ENCODE peak calls at places on chromosomes 16 and 17, in nine cellular contexts. One of them, this sample, is unnamed.

GRCh38 chr17:45103269-45103795 is 29.0 kb downstream of the PLCD3 start:
- DNase-seq in CD4-positive, CD25-positive, alpha-beta regulatory T cell: no peak
- DNase-seq in HL-60: no peak
- DNase-seq in germinal center: no peak
- DNase-seq in retina: no peak
- DNase-seq in anterior cingulate cortex: no peak
- DNase-seq in stimulated activated CD4-positive, alpha-beta T cell treated with anti-CD3 and anti-CD28 coated beads, Interleukin-4, amount 100 ng/mL, for 1 hour: no peak
- DNase-seq in GM20000: no peak
- DNase-seq in H9: no peak
- DNase-seq in this sample: no peak

GRCh38 chr16:30722443-30722842 is 23.5 kb downstream of the SRCAP start:
- DNase-seq in CD4-positive, CD25-positive, alpha-beta regulatory T cell: no peak
- DNase-seq in HL-60: no peak
- DNase-seq in germinal center: no peak
- DNase-seq in retina: no peak
- DNase-seq in anterior cingulate cortex: no peak
- DNase-seq in stimulated activated CD4-positive, alpha-beta T cell treated with anti-CD3 and anti-CD28 coated beads, Interleukin-4, amount 100 ng/mL, for 1 hour: no peak
- DNase-seq in GM20000: no peak
- DNase-seq in H9: no peak
- DNase-seq in this sample: no peak

GRCh38 chr17:14805348-14805747 is 459.8 kb downstream of the PMP22 start:
- DNase-seq in CD4-positive, CD25-positive, alpha-beta regulatory T cell: no peak
- DNase-seq in HL-60: no peak
- DNase-seq in germinal center: no peak
- DNase-seq in retina: no peak
- DNase-seq in anterior cingulate cortex: no peak
- DNase-seq in stimulated activated CD4-positive, alpha-beta T cell treated with anti-CD3 and anti-CD28 coated beads, Interleukin-4, amount 100 ng/mL, for 1 hour: no peak
- DNase-seq in GM20000: no peak
- DNase-seq in H9: no peak
- DNase-seq in this sample: no peak

GRCh38 chr17:3667366-3668278 is 756 bp downstream of the TAX1BP3 start:
- DNase-seq in CD4-positive, CD25-positive, alpha-beta regulatory T cell: peak
- DNase-seq in HL-60: no peak
- DNase-seq in germinal center: peak
- DNase-seq in retina: no peak
- DNase-seq in anterior cingulate cortex: peak
- DNase-seq in stimulated activated CD4-positive, alpha-beta T cell treated with anti-CD3 and anti-CD28 coated beads, Interleukin-4, amount 100 ng/mL, for 1 hour: peak
- DNase-seq in GM20000: no peak
- DNase-seq in H9: peak
- DNase-seq in this sample: peak

GRCh38 chr17:76872221-76872873 is 4.1 kb downstream of the MGAT5B start:
- DNase-seq in CD4-positive, CD25-positive, alpha-beta regulatory T cell: no peak
- DNase-seq in HL-60: no peak
- DNase-seq in germinal center: no peak
- DNase-seq in retina: no peak
- DNase-seq in anterior cingulate cortex: no peak
- DNase-seq in stimulated activated CD4-positive, alpha-beta T cell treated with anti-CD3 and anti-CD28 coated beads, Interleukin-4, amount 100 ng/mL, for 1 hour: peak
- DNase-seq in GM20000: no peak
- DNase-seq in H9: no peak
- DNase-seq in this sample: no peak

GRCh38 chr17:41451154-41451728 is 10.5 kb upstream of the KRT38 start:
- DNase-seq in CD4-positive, CD25-positive, alpha-beta regulatory T cell: no peak
- DNase-seq in HL-60: no peak
- DNase-seq in germinal center: no peak
- DNase-seq in retina: no peak
- DNase-seq in anterior cingulate cortex: no peak
- DNase-seq in stimulated activated CD4-positive, alpha-beta T cell treated with anti-CD3 and anti-CD28 coated beads, Interleukin-4, amount 100 ng/mL, for 1 hour: no peak
- DNase-seq in GM20000: no peak
- DNase-seq in H9: no peak
- DNase-seq in this sample: no peak

GRCh38 chr17:63682441-63682840 is 17.5 kb downstream of the LIMD2 start:
- DNase-seq in CD4-positive, CD25-positive, alpha-beta regulatory T cell: no peak
- DNase-seq in HL-60: no peak
- DNase-seq in germinal center: no peak
- DNase-seq in retina: no peak
- DNase-seq in anterior cingulate cortex: no peak
- DNase-seq in stimulated activated CD4-positive, alpha-beta T cell treated with anti-CD3 and anti-CD28 coated beads, Interleukin-4, amount 100 ng/mL, for 1 hour: no peak
- DNase-seq in GM20000: no peak
- DNase-seq in H9: no peak
- DNase-seq in this sample: no peak

GRCh38 chr16:3861808-3862451 is 18.6 kb downstream of the CREBBP start:
- DNase-seq in CD4-positive, CD25-positive, alpha-beta regulatory T cell: no peak
- DNase-seq in HL-60: no peak
- DNase-seq in germinal center: no peak
- DNase-seq in retina: peak
- DNase-seq in anterior cingulate cortex: no peak
- DNase-seq in stimulated activated CD4-positive, alpha-beta T cell treated with anti-CD3 and anti-CD28 coated beads, Interleukin-4, amount 100 ng/mL, for 1 hour: no peak
- DNase-seq in GM20000: no peak
- DNase-seq in H9: no peak
- DNase-seq in this sample: no peak

GRCh38 chr17:17913695-17914332 is 58.4 kb downstream of the TOM1L2 start:
- DNase-seq in CD4-positive, CD25-positive, alpha-beta regulatory T cell: no peak
- DNase-seq in HL-60: no peak
- DNase-seq in germinal center: no peak
- DNase-seq in retina: peak
- DNase-seq in anterior cingulate cortex: no peak
- DNase-seq in stimulated activated CD4-positive, alpha-beta T cell treated with anti-CD3 and anti-CD28 coated beads, Interleukin-4, amount 100 ng/mL, for 1 hour: peak
- DNase-seq in GM20000: peak
- DNase-seq in H9: peak
- DNase-seq in this sample: no peak

GRCh38 chr17:76967762-76968161 is 99.6 kb downstream of the MGAT5B start:
- DNase-seq in CD4-positive, CD25-positive, alpha-beta regulatory T cell: no peak
- DNase-seq in HL-60: no peak
- DNase-seq in germinal center: no peak
- DNase-seq in retina: no peak
- DNase-seq in anterior cingulate cortex: no peak
- DNase-seq in stimulated activated CD4-positive, alpha-beta T cell treated with anti-CD3 and anti-CD28 coated beads, Interleukin-4, amount 100 ng/mL, for 1 hour: no peak
- DNase-seq in GM20000: no peak
- DNase-seq in H9: no peak
- DNase-seq in this sample: no peak

GRCh38 chr17:59842901-59843652 is 49.7 kb downstream of the TUBD1 start:
- DNase-seq in CD4-positive, CD25-positive, alpha-beta regulatory T cell: peak
- DNase-seq in HL-60: no peak
- DNase-seq in germinal center: no peak
- DNase-seq in retina: no peak
- DNase-seq in anterior cingulate cortex: no peak
- DNase-seq in stimulated activated CD4-positive, alpha-beta T cell treated with anti-CD3 and anti-CD28 coated beads, Interleukin-4, amount 100 ng/mL, for 1 hour: peak
- DNase-seq in GM20000: no peak
- DNase-seq in H9: peak
- DNase-seq in this sample: peak

GRCh38 chr17:4785311-4786110 is 653 bp downstream of the VMO1 start:
- DNase-seq in CD4-positive, CD25-positive, alpha-beta regulatory T cell: no peak
- DNase-seq in HL-60: no peak
- DNase-seq in germinal center: no peak
- DNase-seq in retina: peak
- DNase-seq in anterior cingulate cortex: no peak
- DNase-seq in stimulated activated CD4-positive, alpha-beta T cell treated with anti-CD3 and anti-CD28 coated beads, Interleukin-4, amount 100 ng/mL, for 1 hour: no peak
- DNase-seq in GM20000: no peak
- DNase-seq in H9: peak
- DNase-seq in this sample: no peak

GRCh38 chr17:80790981-80791742 is 200.5 kb upstream of the CHMP6 start:
- DNase-seq in CD4-positive, CD25-positive, alpha-beta regulatory T cell: peak
- DNase-seq in HL-60: no peak
- DNase-seq in germinal center: no peak
- DNase-seq in retina: peak
- DNase-seq in anterior cingulate cortex: no peak
- DNase-seq in stimulated activated CD4-positive, alpha-beta T cell treated with anti-CD3 and anti-CD28 coated beads, Interleukin-4, amount 100 ng/mL, for 1 hour: no peak
- DNase-seq in GM20000: no peak
- DNase-seq in H9: no peak
- DNase-seq in this sample: peak

GRCh38 chr17:7046127-7046724 is 2.3 kb upstream of the SLC16A11 start:
- DNase-seq in CD4-positive, CD25-positive, alpha-beta regulatory T cell: no peak
- DNase-seq in HL-60: no peak
- DNase-seq in germinal center: no peak
- DNase-seq in retina: peak
- DNase-seq in anterior cingulate cortex: no peak
- DNase-seq in stimulated activated CD4-positive, alpha-beta T cell treated with anti-CD3 and anti-CD28 coated beads, Interleukin-4, amount 100 ng/mL, for 1 hour: peak
- DNase-seq in GM20000: no peak
- DNase-seq in H9: peak
- DNase-seq in this sample: peak

GRCh38 chr17:61047517-61047916 is 352.1 kb upstream of the TBX2 start:
- DNase-seq in CD4-positive, CD25-positive, alpha-beta regulatory T cell: no peak
- DNase-seq in HL-60: no peak
- DNase-seq in germinal center: no peak
- DNase-seq in retina: no peak
- DNase-seq in anterior cingulate cortex: no peak
- DNase-seq in stimulated activated CD4-positive, alpha-beta T cell treated with anti-CD3 and anti-CD28 coated beads, Interleukin-4, amount 100 ng/mL, for 1 hour: no peak
- DNase-seq in GM20000: no peak
- DNase-seq in H9: no peak
- DNase-seq in this sample: no peak

GRCh38 chr16:22898874-22899348 is 84.9 kb downstream of the HS3ST2 start:
- DNase-seq in CD4-positive, CD25-positive, alpha-beta regulatory T cell: no peak
- DNase-seq in HL-60: peak
- DNase-seq in germinal center: peak
- DNase-seq in retina: peak
- DNase-seq in anterior cingulate cortex: peak
- DNase-seq in stimulated activated CD4-positive, alpha-beta T cell treated with anti-CD3 and anti-CD28 coated beads, Interleukin-4, amount 100 ng/mL, for 1 hour: peak
- DNase-seq in GM20000: peak
- DNase-seq in H9: peak
- DNase-seq in this sample: peak

GRCh38 chr16:71565812-71566700 is 10.8 kb downstream of the TAT start:
- DNase-seq in CD4-positive, CD25-positive, alpha-beta regulatory T cell: no peak
- DNase-seq in HL-60: no peak
- DNase-seq in germinal center: no peak
- DNase-seq in retina: no peak
- DNase-seq in anterior cingulate cortex: no peak
- DNase-seq in stimulated activated CD4-positive, alpha-beta T cell treated with anti-CD3 and anti-CD28 coated beads, Interleukin-4, amount 100 ng/mL, for 1 hour: no peak
- DNase-seq in GM20000: no peak
- DNase-seq in H9: no peak
- DNase-seq in this sample: no peak

GRCh38 chr16:60655514-60656153 is 1380.6 kb downstream of the CDH8 start:
- DNase-seq in CD4-positive, CD25-positive, alpha-beta regulatory T cell: no peak
- DNase-seq in HL-60: no peak
- DNase-seq in germinal center: no peak
- DNase-seq in retina: no peak
- DNase-seq in anterior cingulate cortex: no peak
- DNase-seq in stimulated activated CD4-positive, alpha-beta T cell treated with anti-CD3 and anti-CD28 coated beads, Interleukin-4, amount 100 ng/mL, for 1 hour: no peak
- DNase-seq in GM20000: no peak
- DNase-seq in H9: no peak
- DNase-seq in this sample: no peak

GRCh38 chr16:96935-97381 is 18.9 kb downstream of the MPG start:
- DNase-seq in CD4-positive, CD25-positive, alpha-beta regulatory T cell: peak
- DNase-seq in HL-60: peak
- DNase-seq in germinal center: peak
- DNase-seq in retina: peak
- DNase-seq in anterior cingulate cortex: peak
- DNase-seq in stimulated activated CD4-positive, alpha-beta T cell treated with anti-CD3 and anti-CD28 coated beads, Interleukin-4, amount 100 ng/mL, for 1 hour: peak
- DNase-seq in GM20000: peak
- DNase-seq in H9: peak
- DNase-seq in this sample: peak

GRCh38 chr16:24580665-24581064 is 41.3 kb downstream of the RBBP6 start:
- DNase-seq in CD4-positive, CD25-positive, alpha-beta regulatory T cell: no peak
- DNase-seq in HL-60: no peak
- DNase-seq in germinal center: no peak
- DNase-seq in retina: peak
- DNase-seq in anterior cingulate cortex: no peak
- DNase-seq in stimulated activated CD4-positive, alpha-beta T cell treated with anti-CD3 and anti-CD28 coated beads, Interleukin-4, amount 100 ng/mL, for 1 hour: no peak
- DNase-seq in GM20000: no peak
- DNase-seq in H9: no peak
- DNase-seq in this sample: no peak

GRCh38 chr16:23952128-23953041 is 116.6 kb downstream of the PRKCB start:
- DNase-seq in CD4-positive, CD25-positive, alpha-beta regulatory T cell: no peak
- DNase-seq in HL-60: peak
- DNase-seq in germinal center: no peak
- DNase-seq in retina: peak
- DNase-seq in anterior cingulate cortex: peak
- DNase-seq in stimulated activated CD4-positive, alpha-beta T cell treated with anti-CD3 and anti-CD28 coated beads, Interleukin-4, amount 100 ng/mL, for 1 hour: peak
- DNase-seq in GM20000: no peak
- DNase-seq in H9: no peak
- DNase-seq in this sample: no peak